ENCODE peak calls at places on chromosomes 12 and 14, in four cellular contexts. D, A, S and V are unnamed samples.

GRCh38 chr14:91185721-91186120 is 58.8 kb downstream of the GPR68 start:
- DNase-seq in D (no peak), A (no peak), S (no peak), V (no peak)

GRCh38 chr12:94625531-94625930 is 24.8 kb downstream of the TMCC3 start:
- DNase-seq in D (no peak), A (no peak), S (no peak), V (no peak)

GRCh38 chr14:100263141-100263540 is 24.2 kb downstream of the YY1 start:
- DNase-seq in D (no peak), A (peak; percentile 54), S (no peak), V (no peak)

GRCh38 chr12:68867606-68868005 is 59.6 kb downstream of the MDM2 start:
- DNase-seq in D (no peak), A (no peak), S (no peak), V (no peak)

GRCh38 chr14:24179961-24180726 is 8.3 kb downstream of the REC8 start:
- DNase-seq in D (no peak), A (peak; percentile 69), S (no peak), V (no peak)

GRCh38 chr12:81187686-81188085 is 109.8 kb downstream of the ACSS3 start:
- DNase-seq in D (no peak), A (no peak), S (no peak), V (no peak)

GRCh38 chr12:132955094-132955932 is 793 bp downstream of the ZNF605 start:
- DNase-seq in D (peak; percentile 11), A (peak; percentile 75), S (peak; percentile 40), V (no peak)

GRCh38 chr12:122227341-122227740 is 1.5 kb upstream of the DIABLO start:
- DNase-seq in D (no peak), A (no peak), S (no peak), V (no peak)

GRCh38 chr12:52740591-52740990 is 36.6 kb downstream of the KRT76 start:
- DNase-seq in D (no peak), A (no peak), S (peak; percentile 13), V (no peak)

GRCh38 chr12:103742349-103742784 is 98.7 kb downstream of the NT5DC3 start:
- DNase-seq in D (no peak), A (no peak), S (peak; percentile 91), V (no peak)

GRCh38 chr14:38593477-38593876 is 337.6 kb upstream of the CLEC14A start:
- DNase-seq in D (no peak), A (no peak), S (no peak), V (no peak)

GRCh38 chr12:47017041-47017713 is 62.2 kb upstream of the PCED1B start:
- DNase-seq in D (peak; percentile 18), A (no peak), S (no peak), V (no peak)

GRCh38 chr12:49866859-49867579 is 24.1 kb upstream of the BCDIN3D start:
- DNase-seq in D (peak; percentile 77), A (peak; percentile 89), S (peak; percentile 6), V (no peak)

GRCh38 chr14:73935666-73936065 is 14.2 kb downstream of the FAM161B start:
- DNase-seq in D (peak; percentile 5), A (peak; percentile 24), S (no peak), V (no peak)

GRCh38 chr12:130499474-130499873 is 161.8 kb downstream of the PIWIL1 start:
- DNase-seq in D (no peak), A (no peak), S (no peak), V (no peak)

GRCh38 chr12:87820524-87821194 is 208.5 kb downstream of the C12orf50 start:
- DNase-seq in D (no peak), A (no peak), S (no peak), V (no peak)

GRCh38 chr12:89355243-89356068 is 3.2 kb upstream of the DUSP6 start:
- DNase-seq in D (no peak), A (no peak), S (no peak), V (no peak)

GRCh38 chr14:58832010-58832409 is 194.2 kb downstream of the DACT1 start:
- DNase-seq in D (no peak), A (no peak), S (no peak), V (no peak)

GRCh38 chr12:65685514-65685913 is 138.8 kb upstream of the HMGA2 start:
- DNase-seq in D (peak; percentile 4), A (no peak), S (no peak), V (no peak)

GRCh38 chr14:35051796-35052195 is 5.7 kb downstream of the FAM177A1 start:
- DNase-seq in D (no peak), A (no peak), S (no peak), V (no peak)